ENCODE peak calls at places on chromosomes 2 and 18, in four cellular contexts. Q, K, X and L are unnamed samples.

GRCh38 chr2:1136071-1136470 is 185.4 kb downstream of the SNTG2 start:
- DNase-seq in X (no peak), K (no peak), Q (no peak), L (no peak)

GRCh38 chr18:62524443-62525200 is 1.8 kb downstream of the ZCCHC2 start:
- DNase-seq in X (peak), K (no peak), Q (peak), L (peak)

GRCh38 chr2:83055338-83056010 is 1403.6 kb downstream of the SUCLG1 start:
- DNase-seq in X (no peak), Q (no peak), K (no peak), L (no peak)

GRCh38 chr2:113158884-113159553 is 14.8 kb upstream of the PSD4 start:
- DNase-seq in K (no peak), Q (no peak), X (no peak), L (peak)

GRCh38 chr2:64906853-64907536 is 82.2 kb upstream of the SLC1A4 start:
- DNase-seq in K (no peak), X (no peak), Q (no peak), L (no peak)

GRCh38 chr2:162071016-162071415 is 3.0 kb downstream of the DPP4 start:
- DNase-seq in X (no peak), K (no peak), Q (no peak), L (no peak)

GRCh38 chr2:50449306-50449705 is 582.6 kb downstream of the NRXN1 start:
- DNase-seq in K (no peak), Q (no peak), X (no peak), L (no peak)

GRCh38 chr2:55047677-55048299 is 2.5 kb downstream of the RTN4 start:
- DNase-seq in X (no peak), Q (no peak), K (no peak), L (peak)

GRCh38 chr2:219614076-219614860 is 13.2 kb upstream of the SLC4A3 start:
- DNase-seq in Q (no peak), X (no peak), K (no peak), L (no peak)

GRCh38 chr2:218798767-218799504 is 17.0 kb downstream of the CYP27A1 start:
- DNase-seq in Q (no peak), K (no peak), X (no peak), L (peak)

GRCh38 chr2:98769784-98770183 is 38.9 kb upstream of the MGAT4A start:
- DNase-seq in Q (no peak), K (no peak), X (peak), L (no peak)

GRCh38 chr2:174634130-174635014 is 36.8 kb upstream of the WIPF1 start:
- DNase-seq in K (no peak), Q (no peak), X (peak), L (no peak)

GRCh38 chr2:124258481-124258880 is 233.4 kb downstream of the CNTNAP5 start:
- DNase-seq in Q (no peak), K (no peak), X (no peak), L (no peak)

GRCh38 chr2:205245652-205246051 is 436.6 kb upstream of the NRP2 start:
- DNase-seq in K (no peak), X (no peak), Q (no peak), L (no peak)

GRCh38 chr18:34971313-34971712 is 69.9 kb upstream of the MAPRE2 start:
- DNase-seq in K (no peak), Q (no peak), X (no peak), L (no peak)

GRCh38 chr2:6657872-6658271 is 207.8 kb downstream of the CMPK2 start:
- DNase-seq in X (no peak), Q (no peak), K (no peak), L (no peak)

GRCh38 chr2:219887870-219888269 is 260.4 kb downstream of the SLC4A3 start:
- DNase-seq in K (no peak), X (no peak), Q (no peak), L (no peak)

GRCh38 chr2:30218814-30219213 is 12.5 kb upstream of the LBH start:
- DNase-seq in Q (no peak), X (no peak), K (no peak), L (no peak)

GRCh38 chr2:142875642-142876041 is 1.8 kb upstream of the KYNU start:
- DNase-seq in K (no peak), X (no peak), Q (no peak), L (no peak)

GRCh38 chr2:142877265-142877756 is at the start of gene KYNU:
- DNase-seq in K (no peak), X (no peak), Q (no peak), L (no peak)

GRCh38 chr2:142875010-142875409 is 2.5 kb upstream of the KYNU start:
- DNase-seq in X (no peak), Q (no peak), K (no peak), L (no peak)

GRCh38 chr2:142878061-142878741 is 737 bp downstream of the KYNU start:
- DNase-seq in Q (no peak), K (no peak), X (no peak), L (no peak)

DNA sequence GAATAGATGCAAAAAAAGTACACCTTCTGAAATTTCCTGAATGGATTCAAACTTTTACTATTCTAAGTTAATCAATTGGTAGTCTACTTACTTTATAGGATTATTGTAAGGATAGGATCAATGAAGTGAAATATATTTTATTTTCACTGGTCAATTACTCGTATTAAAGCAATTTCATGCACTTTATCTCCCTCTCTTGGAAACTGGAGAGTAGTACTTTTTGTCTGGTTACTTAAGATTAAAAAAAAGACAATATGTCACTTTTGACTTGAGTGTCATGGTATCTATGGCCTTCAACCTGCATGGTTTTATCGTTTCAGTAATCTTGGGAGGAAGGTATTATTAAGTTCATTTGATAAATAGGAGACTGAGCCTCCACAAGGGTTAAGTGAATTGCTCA is 1.0 kb upstream of the KYNU start:
- DNase-seq in X (no peak), K (no peak), Q (no peak), L (no peak)
- TF ChIP-seq CTCF in X (no peak), K (no peak), Q (no peak), L (no peak)

GRCh38 chr18:50866765-50867164 is 12.2 kb upstream of the ME2 start:
- DNase-seq in K (no peak), Q (no peak), X (no peak), L (no peak)
- TF ChIP-seq CTCF in K (no peak), Q (no peak), X (no peak), L (no peak)

DNA sequence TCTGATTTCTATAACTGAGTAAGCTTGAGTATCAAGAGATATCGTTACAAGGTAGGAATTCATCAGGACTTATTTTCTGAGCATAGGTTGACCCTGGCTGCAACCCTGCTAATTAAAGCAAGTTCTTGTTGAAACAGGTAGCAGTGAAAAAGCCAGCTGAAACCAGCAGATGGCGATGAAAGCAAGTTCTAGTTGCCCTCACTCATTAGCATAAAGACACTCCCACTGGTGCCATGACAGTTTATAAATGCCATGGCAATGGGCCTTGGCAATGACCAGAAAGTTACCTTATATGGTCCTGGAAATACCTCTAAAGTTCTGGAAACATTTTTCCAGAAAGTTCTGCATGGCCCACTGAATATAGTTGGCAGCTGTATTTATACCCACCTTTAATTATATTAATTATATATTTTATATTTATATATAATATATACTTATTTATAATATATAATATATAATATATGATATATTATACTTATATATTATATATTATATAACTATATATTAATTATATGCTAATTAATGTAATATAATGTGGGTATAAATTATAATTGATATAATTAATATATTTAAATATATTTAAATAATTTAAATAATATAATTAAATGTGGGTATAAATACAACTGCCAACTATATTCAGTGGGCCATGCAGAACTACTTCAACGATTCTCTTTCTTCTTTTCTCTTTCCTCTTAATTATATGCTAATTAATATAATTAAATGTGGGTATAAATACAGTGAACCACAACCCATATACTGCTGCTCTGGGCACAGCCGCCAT is 188.0 kb downstream of the CDH7 start:
- DNase-seq in X (peak), K (no peak), Q (no peak), L (no peak)
- TF ChIP-seq CTCF in X (no peak), K (no peak), Q (no peak), L (no peak)

GRCh38 chr2:12544221-12544558 is 172.5 kb upstream of the TRIB2 start:
- DNase-seq in X (no peak), Q (no peak), K (no peak), L (no peak)

GRCh38 chr2:12549641-12550040 is 167.1 kb upstream of the TRIB2 start:
- DNase-seq in K (no peak), X (no peak), Q (no peak), L (no peak)

GRCh38 chr2:12543452-12544220 is 173.1 kb upstream of the TRIB2 start:
- DNase-seq in X (no peak), K (no peak), Q (no peak), L (no peak)

GRCh38 chr2:12548906-12549305 is 167.8 kb upstream of the TRIB2 start:
- DNase-seq in K (no peak), X (no peak), Q (no peak), L (no peak)

GRCh38 chr2:12547771-12548170 is 169.0 kb upstream of the TRIB2 start:
- DNase-seq in X (no peak), Q (no peak), K (no peak), L (no peak)
- TF ChIP-seq CTCF in X (no peak), Q (no peak), K (no peak), L (no peak)

GRCh38 chr2:170823800-170824153 is 7.1 kb downstream of the GAD1 start:
- DNase-seq in Q (no peak), K (no peak), X (no peak), L (no peak)

GRCh38 chr2:170820647-170821630 is 4.3 kb downstream of the GAD1 start:
- DNase-seq in K (no peak), X (no peak), Q (no peak), L (no peak)

GRCh38 chr2:170821631-170822291 is 5.1 kb downstream of the GAD1 start:
- DNase-seq in Q (no peak), X (no peak), K (no peak), L (peak)

GRCh38 chr2:170822885-170823799 is 6.5 kb downstream of the GAD1 start:
- DNase-seq in X (peak), Q (no peak), K (no peak), L (no peak)

DNA sequence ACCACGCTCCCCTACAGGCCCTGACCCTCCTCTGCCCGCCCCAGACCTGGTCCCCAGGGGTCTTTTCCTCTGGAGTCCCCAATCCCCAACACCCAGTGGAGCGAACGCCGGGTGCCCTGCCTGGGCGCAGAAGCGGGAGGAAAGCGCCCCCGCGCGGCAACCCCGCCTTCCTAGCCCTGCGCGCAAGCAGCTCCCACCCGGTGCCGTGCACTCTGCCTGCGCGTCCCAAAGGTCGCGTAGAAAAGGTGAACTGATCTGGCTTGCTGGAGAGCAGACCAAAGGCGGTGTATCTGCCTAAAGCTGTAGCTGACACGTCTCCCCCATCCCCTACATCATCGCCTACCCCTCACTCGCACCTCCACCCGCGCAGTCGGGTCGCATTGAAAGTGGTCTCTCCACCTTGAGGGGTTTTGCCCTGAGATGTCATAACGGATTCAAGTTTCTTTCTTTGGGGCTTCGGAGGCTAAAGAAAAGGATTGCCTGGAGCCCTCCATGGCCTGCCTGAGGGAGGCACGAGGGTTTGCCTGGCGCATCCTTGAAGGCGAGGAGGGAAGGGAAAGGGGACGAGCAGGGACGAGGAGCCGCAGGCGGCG is 5.7 kb downstream of the GAD1 start:
- DNase-seq in X (peak), K (no peak), Q (no peak), L (peak)
- TF ChIP-seq CTCF in X (no peak), K (no peak), Q (no peak), L (no peak)

DNA sequence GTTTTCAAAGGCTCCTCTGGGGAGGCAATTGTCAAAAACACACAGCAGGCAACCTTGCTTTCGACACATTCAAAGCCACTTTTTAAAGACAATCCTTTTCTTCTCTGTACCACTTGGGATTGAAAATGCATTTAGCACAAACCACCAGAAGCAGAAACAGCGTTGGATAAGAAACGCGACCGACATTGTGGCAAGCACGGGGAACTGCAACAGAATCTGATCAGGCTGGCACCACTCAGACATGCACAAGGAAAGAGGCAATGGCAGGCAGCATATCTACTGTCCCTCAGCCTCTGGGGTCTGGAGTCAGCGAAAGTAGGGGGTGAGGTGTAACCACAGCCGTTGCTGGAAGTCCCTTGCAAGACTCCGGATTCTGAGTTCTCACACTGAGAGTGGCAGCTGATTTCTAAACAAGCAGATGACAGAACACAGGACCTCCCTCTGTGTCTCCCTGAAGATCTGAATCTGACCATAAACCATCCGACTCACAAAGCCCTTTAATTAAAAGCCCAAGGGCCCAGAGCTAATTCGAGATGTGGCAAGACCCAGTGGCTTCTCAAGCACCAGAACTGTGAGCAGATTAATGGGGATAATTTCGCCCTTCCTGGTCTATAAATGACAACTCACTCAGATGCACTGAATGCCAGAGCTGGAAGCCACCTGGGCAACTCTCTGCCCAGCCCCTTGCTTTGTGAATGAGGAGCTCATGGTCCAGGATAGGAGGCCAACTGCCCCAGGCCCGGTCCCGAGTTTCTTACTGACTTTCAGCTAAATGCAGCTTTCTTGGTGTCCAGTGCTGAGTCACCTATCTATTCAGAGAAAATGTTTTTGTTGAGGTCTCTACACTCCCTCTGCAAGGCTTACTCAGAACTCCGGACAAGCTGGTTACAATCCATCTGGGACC is 29.6 kb downstream of the CYRIA start:
- DNase-seq in K (no peak), Q (no peak), X (no peak), L (peak)
- TF ChIP-seq CTCF in K (no peak), Q (no peak), X (no peak), L (no peak)

GRCh38 chr2:197598450-197598849 is 76.9 kb downstream of the RFTN2 start:
- DNase-seq in K (no peak), Q (no peak), X (no peak), L (no peak)

GRCh38 chr2:197600306-197600705 is 75.1 kb downstream of the RFTN2 start:
- DNase-seq in Q (no peak), K (no peak), X (no peak), L (no peak)

GRCh38 chr2:197604117-197604516 is 71.3 kb downstream of the RFTN2 start:
- DNase-seq in K (no peak), Q (no peak), X (no peak), L (no peak)

GRCh38 chr2:197596751-197597150 is 78.6 kb downstream of the RFTN2 start:
- DNase-seq in X (no peak), K (no peak), Q (no peak), L (no peak)

DNA sequence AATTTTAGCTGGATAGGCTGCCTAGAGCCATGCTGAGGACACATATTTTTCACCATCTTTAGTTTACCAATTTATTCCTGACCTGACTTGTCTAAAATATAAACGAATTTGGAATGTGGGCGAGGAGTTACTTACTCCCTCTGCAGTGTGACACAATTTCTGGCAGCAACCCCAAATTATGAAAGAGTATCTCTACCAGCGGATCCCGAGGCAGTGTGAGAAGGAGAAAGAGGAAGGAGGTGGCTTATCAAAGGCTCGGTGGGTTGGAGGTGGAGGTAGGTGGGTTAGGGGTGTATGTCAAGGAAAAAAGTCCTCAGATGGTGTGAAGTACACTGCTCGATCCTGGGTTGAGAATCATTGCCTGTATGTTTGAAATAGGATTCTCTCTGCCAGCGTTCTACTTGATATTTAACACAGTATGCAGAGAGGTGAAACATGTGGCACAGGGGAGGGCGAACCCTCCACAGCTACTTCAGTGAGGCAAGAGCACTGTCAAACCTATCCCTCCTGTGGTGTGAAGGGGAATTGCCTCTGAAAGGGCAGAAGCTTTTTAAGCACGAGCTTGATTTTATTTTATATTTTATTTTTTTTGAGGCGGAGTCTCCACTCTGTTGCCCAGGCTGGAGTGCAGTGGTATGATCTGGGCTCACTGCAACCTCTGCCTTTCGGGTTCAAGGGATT is 76.0 kb downstream of the RFTN2 start:
- DNase-seq in Q (no peak), K (no peak), X (peak), L (no peak)
- TF ChIP-seq CTCF in Q (no peak), K (no peak), X (peak), L (no peak)

DNA sequence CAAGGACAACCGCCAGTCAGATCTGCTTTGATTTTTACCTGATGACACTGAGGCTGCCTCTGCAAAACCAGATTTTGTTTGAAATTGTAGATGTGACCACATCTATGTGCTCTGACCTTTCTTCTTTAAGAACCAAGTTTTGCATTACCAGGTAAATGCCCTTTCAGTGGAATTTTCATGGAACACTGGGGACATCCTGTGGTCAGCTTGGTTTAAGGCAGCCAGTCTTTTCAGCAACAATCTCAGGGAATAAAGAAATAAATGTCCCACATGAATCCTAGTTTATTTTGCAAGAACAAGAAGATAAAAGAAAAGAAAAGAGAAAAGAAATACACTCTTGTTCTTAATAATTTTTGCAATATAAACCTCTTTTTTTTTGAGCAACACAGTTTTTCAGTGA is 90.6 kb downstream of the POU3F3 start:
- DNase-seq in Q (no peak), K (no peak), X (no peak), L (no peak)
- TF ChIP-seq CTCF in Q (no peak), K (no peak), X (no peak), L (no peak)

GRCh38 chr18:21192308-21192624 is 49.8 kb upstream of the GREB1L start:
- DNase-seq in Q (no peak), X (no peak), K (no peak), L (no peak)

GRCh38 chr18:21196426-21196825 is 45.6 kb upstream of the GREB1L start:
- DNase-seq in X (no peak), K (no peak), Q (no peak), L (no peak)

GRCh38 chr18:21187886-21188285 is 54.1 kb upstream of the GREB1L start:
- DNase-seq in K (no peak), Q (no peak), X (no peak), L (no peak)

GRCh38 chr18:21194871-21195771 is 46.9 kb upstream of the GREB1L start:
- DNase-seq in K (no peak), X (no peak), Q (no peak), L (no peak)

GRCh38 chr18:21191596-21192307 is 50.3 kb upstream of the GREB1L start:
- DNase-seq in X (peak), Q (no peak), K (no peak), L (peak)
- TF ChIP-seq CTCF in X (no peak), Q (no peak), K (no peak), L (no peak)